ENCODE peak calls at places on chromosomes 1 and 21, in five cellular contexts. One of them, this sample, is unnamed.

GRCh38 chr1:153623091-153623490 is 4.2 kb downstream of the S100A13 start:
- DNase-seq in retinal pigment epithelial cell: no peak
- DNase-seq in cardiac fibroblast: no peak
- DNase-seq in neural progenitor cell: no peak
- DNase-seq in lower lobe of right lung: no peak
- DNase-seq in this sample: no peak

GRCh38 chr1:221162352-221162751 is 283.1 kb downstream of the HLX start:
- DNase-seq in lower lobe of right lung: no peak
- DNase-seq in cardiac fibroblast: no peak
- DNase-seq in neural progenitor cell: no peak
- DNase-seq in retinal pigment epithelial cell: no peak
- DNase-seq in this sample: peak; percentile 26

GRCh38 chr1:172699111-172699510 is 40.2 kb downstream of the FASLG start:
- DNase-seq in cardiac fibroblast: peak; percentile 73
- DNase-seq in retinal pigment epithelial cell: no peak
- DNase-seq in neural progenitor cell: no peak
- DNase-seq in lower lobe of right lung: no peak
- DNase-seq in this sample: peak; percentile 30

GRCh38 chr1:213714645-213715044 is 273.1 kb upstream of the PROX1 start:
- DNase-seq in cardiac fibroblast: no peak
- DNase-seq in lower lobe of right lung: no peak
- DNase-seq in neural progenitor cell: peak; percentile 57
- DNase-seq in retinal pigment epithelial cell: no peak
- DNase-seq in this sample: no peak

GRCh38 chr1:77545970-77546369 is 136.5 kb downstream of the ZZZ3 start:
- DNase-seq in cardiac fibroblast: peak; percentile 71
- DNase-seq in retinal pigment epithelial cell: no peak
- DNase-seq in neural progenitor cell: no peak
- DNase-seq in lower lobe of right lung: no peak
- DNase-seq in this sample: peak; percentile 48

GRCh38 chr1:30140566-30140965 is 582.8 kb downstream of the MATN1 start:
- DNase-seq in cardiac fibroblast: no peak
- DNase-seq in retinal pigment epithelial cell: no peak
- DNase-seq in neural progenitor cell: no peak
- DNase-seq in lower lobe of right lung: no peak
- DNase-seq in this sample: no peak

GRCh38 chr1:55257958-55258357 is 42.8 kb upstream of the USP24 start:
- DNase-seq in retinal pigment epithelial cell: no peak
- DNase-seq in cardiac fibroblast: no peak
- DNase-seq in lower lobe of right lung: no peak
- DNase-seq in neural progenitor cell: no peak
- DNase-seq in this sample: no peak

GRCh38 chr1:42732126-42732680 is 7.8 kb downstream of the CLDN19 start:
- DNase-seq in cardiac fibroblast: peak; percentile 58
- DNase-seq in retinal pigment epithelial cell: no peak
- DNase-seq in lower lobe of right lung: no peak
- DNase-seq in neural progenitor cell: no peak
- DNase-seq in this sample: peak; percentile 77

GRCh38 chr1:186875874-186876273 is 47.1 kb downstream of the PLA2G4A start:
- DNase-seq in cardiac fibroblast: no peak
- DNase-seq in retinal pigment epithelial cell: no peak
- DNase-seq in neural progenitor cell: no peak
- DNase-seq in lower lobe of right lung: no peak
- DNase-seq in this sample: no peak

GRCh38 chr1:173489929-173490328 is 12.8 kb downstream of the PRDX6 start:
- DNase-seq in cardiac fibroblast: no peak
- DNase-seq in neural progenitor cell: no peak
- DNase-seq in lower lobe of right lung: no peak
- DNase-seq in retinal pigment epithelial cell: no peak
- DNase-seq in this sample: no peak

GRCh38 chr1:78145105-78145580 is 99.4 kb downstream of the GIPC2 start:
- DNase-seq in retinal pigment epithelial cell: peak; percentile 16
- DNase-seq in neural progenitor cell: peak; percentile 79
- DNase-seq in cardiac fibroblast: peak; percentile 89
- DNase-seq in lower lobe of right lung: peak; percentile 47
- DNase-seq in this sample: peak; percentile 88

GRCh38 chr21:46193829-46194373 is 9.6 kb upstream of the SPATC1L start:
- DNase-seq in retinal pigment epithelial cell: no peak
- DNase-seq in neural progenitor cell: no peak
- DNase-seq in lower lobe of right lung: peak; percentile 26
- DNase-seq in cardiac fibroblast: no peak
- DNase-seq in this sample: no peak

GRCh38 chr1:21295059-21295401 is 4.8 kb upstream of the ECE1 start:
- DNase-seq in cardiac fibroblast: peak; percentile 57
- DNase-seq in lower lobe of right lung: no peak
- DNase-seq in retinal pigment epithelial cell: no peak
- DNase-seq in neural progenitor cell: no peak
- DNase-seq in this sample: peak; percentile 80

GRCh38 chr1:12326986-12327385 is 97.2 kb downstream of the VPS13D start:
- DNase-seq in cardiac fibroblast: no peak
- DNase-seq in retinal pigment epithelial cell: no peak
- DNase-seq in neural progenitor cell: no peak
- DNase-seq in lower lobe of right lung: no peak
- DNase-seq in this sample: no peak

GRCh38 chr1:119254067-119254720 is 113.7 kb upstream of the WARS2 start:
- DNase-seq in retinal pigment epithelial cell: no peak
- DNase-seq in neural progenitor cell: no peak
- DNase-seq in lower lobe of right lung: no peak
- DNase-seq in cardiac fibroblast: peak; percentile 9
- DNase-seq in this sample: peak; percentile 23

GRCh38 chr1:47323475-47324105 is 9.6 kb upstream of the STIL start:
- DNase-seq in lower lobe of right lung: no peak
- DNase-seq in retinal pigment epithelial cell: no peak
- DNase-seq in neural progenitor cell: peak; percentile 30
- DNase-seq in cardiac fibroblast: no peak
- DNase-seq in this sample: no peak

GRCh38 chr1:8015036-8015808 is 10.9 kb downstream of the ERRFI1 start:
- DNase-seq in lower lobe of right lung: no peak
- DNase-seq in cardiac fibroblast: peak; percentile 93
- DNase-seq in neural progenitor cell: peak; percentile 78
- DNase-seq in retinal pigment epithelial cell: peak; percentile 66
- DNase-seq in this sample: peak; percentile 91

GRCh38 chr1:67683306-67683705 is 1.7 kb upstream of the GADD45A start:
- DNase-seq in cardiac fibroblast: peak; percentile 91
- DNase-seq in retinal pigment epithelial cell: no peak
- DNase-seq in lower lobe of right lung: no peak
- DNase-seq in neural progenitor cell: no peak
- DNase-seq in this sample: peak; percentile 83

GRCh38 chr1:116326486-116326885 is 46.6 kb upstream of the ATP1A1 start:
- DNase-seq in neural progenitor cell: no peak
- DNase-seq in retinal pigment epithelial cell: no peak
- DNase-seq in lower lobe of right lung: no peak
- DNase-seq in cardiac fibroblast: no peak
- DNase-seq in this sample: no peak
- H3K4me3 ChIP-seq in neural progenitor cell: no peak overlapping the region
- H3K4me3 ChIP-seq in retinal pigment epithelial cell: no peak overlapping the region
- H3K4me3 ChIP-seq in lower lobe of right lung: no peak overlapping the region
- H3K4me3 ChIP-seq in cardiac fibroblast: no peak overlapping the region
- H3K4me3 ChIP-seq in this sample: no peak overlapping the region

GRCh38 chr1:207958376-207959139 is 47.6 kb upstream of the CD34 start:
- DNase-seq in neural progenitor cell: no peak
- DNase-seq in retinal pigment epithelial cell: no peak
- DNase-seq in cardiac fibroblast: no peak
- DNase-seq in lower lobe of right lung: no peak
- DNase-seq in this sample: no peak

GRCh38 chr1:207956976-207957375 is 46.1 kb upstream of the CD34 start:
- DNase-seq in retinal pigment epithelial cell: no peak
- DNase-seq in neural progenitor cell: no peak
- DNase-seq in lower lobe of right lung: no peak
- DNase-seq in cardiac fibroblast: no peak
- DNase-seq in this sample: no peak

GRCh38 chr1:207962716-207963428 is 51.9 kb upstream of the CD34 start:
- DNase-seq in lower lobe of right lung: peak; percentile 59
- DNase-seq in neural progenitor cell: no peak
- DNase-seq in cardiac fibroblast: peak; percentile 48
- DNase-seq in retinal pigment epithelial cell: no peak
- DNase-seq in this sample: peak; percentile 41

GRCh38 chr1:207959995-207960745 is 49.2 kb upstream of the CD34 start:
- DNase-seq in retinal pigment epithelial cell: no peak
- DNase-seq in neural progenitor cell: no peak
- DNase-seq in lower lobe of right lung: no peak
- DNase-seq in cardiac fibroblast: no peak
- DNase-seq in this sample: no peak

DNA sequence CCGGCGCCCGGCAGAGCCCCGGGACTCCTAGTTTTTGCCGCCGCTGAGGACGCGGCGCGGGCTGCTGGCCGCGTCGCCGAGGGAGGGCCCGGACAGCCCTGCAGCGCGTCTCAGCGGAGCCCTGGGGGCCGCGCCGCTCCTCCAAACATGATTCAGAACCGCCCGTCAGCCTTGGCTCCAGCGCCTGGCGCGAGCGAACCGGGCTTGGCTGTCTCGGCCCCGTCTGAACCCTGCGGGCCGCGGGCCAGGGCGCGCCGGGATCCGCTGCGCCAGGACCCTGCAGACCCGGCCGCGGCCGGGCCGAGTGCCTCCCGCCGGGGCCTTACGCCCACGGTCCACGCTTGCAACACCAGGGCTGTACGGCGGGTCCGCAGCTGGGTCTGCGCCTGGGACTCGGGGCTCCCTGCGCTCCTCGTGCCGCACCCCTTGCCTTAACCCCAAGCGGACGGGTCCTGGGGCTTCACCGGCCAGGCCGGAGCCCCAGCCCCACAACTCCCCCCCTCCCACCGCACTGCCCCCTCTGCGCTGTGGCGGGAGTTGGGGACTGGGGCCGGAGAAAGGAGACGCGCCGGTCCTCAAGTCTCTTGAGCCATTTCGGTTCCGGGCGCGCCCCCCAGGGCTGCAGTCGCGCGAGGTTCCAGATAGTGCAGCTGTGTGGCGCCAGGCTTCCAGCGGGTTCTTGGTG is 48.4 kb upstream of the CD34 start:
- DNase-seq in cardiac fibroblast: peak; percentile 63
- DNase-seq in neural progenitor cell: peak; percentile 66
- DNase-seq in retinal pigment epithelial cell: no peak
- DNase-seq in lower lobe of right lung: peak; percentile 73
- DNase-seq in this sample: peak; percentile 69
- H3K4me3 ChIP-seq in cardiac fibroblast: peak overlapping the region; percentile 43
- H3K4me3 ChIP-seq in neural progenitor cell: peak overlapping the region; percentile 59
- H3K4me3 ChIP-seq in retinal pigment epithelial cell: peak overlapping the region; percentile 31
- H3K4me3 ChIP-seq in lower lobe of right lung: peak overlapping the region; percentile 56
- H3K4me3 ChIP-seq in this sample: peak overlapping the region; percentile 43

DNA sequence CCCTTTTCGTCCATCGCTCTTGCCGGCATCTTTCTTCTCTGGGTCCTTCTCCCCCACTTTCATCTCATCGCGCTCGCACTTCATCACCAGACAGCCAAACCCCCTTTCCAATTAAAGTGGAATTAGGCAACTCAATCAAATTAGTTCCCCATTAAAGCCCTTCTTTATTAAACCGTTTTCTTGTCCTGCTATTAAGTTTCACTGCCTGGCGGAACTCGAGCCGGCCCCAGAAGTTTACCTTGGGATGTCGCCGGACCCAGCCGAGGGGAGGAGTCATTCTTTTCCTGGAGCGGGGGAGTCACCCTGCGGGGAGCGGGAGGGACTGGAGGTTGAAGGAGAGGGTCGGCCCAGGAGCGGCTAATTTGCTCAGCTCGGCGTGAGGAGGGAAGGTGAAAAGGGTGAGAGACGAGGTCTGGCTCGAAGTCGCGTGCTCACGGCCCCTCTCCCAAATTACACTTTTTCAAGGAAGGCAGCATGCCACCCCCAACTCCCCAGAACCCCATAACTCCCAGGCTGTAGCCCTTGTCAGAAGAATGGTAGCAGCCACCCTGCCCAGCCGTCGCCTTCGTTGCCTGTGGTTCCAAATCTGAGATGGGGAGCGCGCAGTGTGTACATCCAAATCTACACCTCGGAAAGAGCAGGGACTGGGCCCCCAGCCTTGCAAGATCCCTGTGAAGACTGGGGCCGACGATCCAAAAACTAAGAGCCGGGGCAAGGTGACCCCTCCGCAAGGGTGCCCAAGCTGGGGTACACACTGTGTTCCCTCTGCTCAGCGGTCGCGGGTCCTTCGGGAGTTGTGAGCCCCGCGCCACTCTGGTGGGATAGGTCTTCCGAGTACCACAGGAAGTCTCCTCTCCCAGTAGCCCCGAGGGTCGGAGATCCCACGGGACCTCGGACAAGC is 6.4 kb downstream of the DMRTA2 start:
- DNase-seq in cardiac fibroblast: no peak
- DNase-seq in retinal pigment epithelial cell: no peak
- DNase-seq in lower lobe of right lung: no peak
- DNase-seq in neural progenitor cell: peak; percentile 61
- DNase-seq in this sample: no peak
- H3K4me3 ChIP-seq in cardiac fibroblast: no peak overlapping the region
- H3K4me3 ChIP-seq in retinal pigment epithelial cell: no peak overlapping the region
- H3K4me3 ChIP-seq in lower lobe of right lung: no peak overlapping the region
- H3K4me3 ChIP-seq in neural progenitor cell: peak overlapping the region; percentile 23
- H3K4me3 ChIP-seq in this sample: no peak overlapping the region

GRCh38 chr1:151144474-151145157 is 1.8 kb downstream of the SEMA6C start:
- DNase-seq in lower lobe of right lung: no peak
- DNase-seq in retinal pigment epithelial cell: no peak
- DNase-seq in cardiac fibroblast: no peak
- DNase-seq in neural progenitor cell: peak; percentile 17
- DNase-seq in this sample: no peak

GRCh38 chr1:151146416-151147131 is at the start of gene SEMA6C:
- DNase-seq in retinal pigment epithelial cell: peak; percentile 64
- DNase-seq in neural progenitor cell: peak; percentile 96
- DNase-seq in cardiac fibroblast: peak; percentile 88
- DNase-seq in lower lobe of right lung: peak; percentile 95
- DNase-seq in this sample: peak; percentile 84

GRCh38 chr1:151146072-151146415 is 387 bp downstream of the SEMA6C start:
- DNase-seq in retinal pigment epithelial cell: no peak
- DNase-seq in neural progenitor cell: peak; percentile 37
- DNase-seq in lower lobe of right lung: no peak
- DNase-seq in cardiac fibroblast: no peak
- DNase-seq in this sample: no peak

GRCh38 chr1:151143986-151144385 is 2.4 kb downstream of the SEMA6C start:
- DNase-seq in lower lobe of right lung: no peak
- DNase-seq in neural progenitor cell: peak; percentile 29
- DNase-seq in cardiac fibroblast: no peak
- DNase-seq in retinal pigment epithelial cell: no peak
- DNase-seq in this sample: no peak

DNA sequence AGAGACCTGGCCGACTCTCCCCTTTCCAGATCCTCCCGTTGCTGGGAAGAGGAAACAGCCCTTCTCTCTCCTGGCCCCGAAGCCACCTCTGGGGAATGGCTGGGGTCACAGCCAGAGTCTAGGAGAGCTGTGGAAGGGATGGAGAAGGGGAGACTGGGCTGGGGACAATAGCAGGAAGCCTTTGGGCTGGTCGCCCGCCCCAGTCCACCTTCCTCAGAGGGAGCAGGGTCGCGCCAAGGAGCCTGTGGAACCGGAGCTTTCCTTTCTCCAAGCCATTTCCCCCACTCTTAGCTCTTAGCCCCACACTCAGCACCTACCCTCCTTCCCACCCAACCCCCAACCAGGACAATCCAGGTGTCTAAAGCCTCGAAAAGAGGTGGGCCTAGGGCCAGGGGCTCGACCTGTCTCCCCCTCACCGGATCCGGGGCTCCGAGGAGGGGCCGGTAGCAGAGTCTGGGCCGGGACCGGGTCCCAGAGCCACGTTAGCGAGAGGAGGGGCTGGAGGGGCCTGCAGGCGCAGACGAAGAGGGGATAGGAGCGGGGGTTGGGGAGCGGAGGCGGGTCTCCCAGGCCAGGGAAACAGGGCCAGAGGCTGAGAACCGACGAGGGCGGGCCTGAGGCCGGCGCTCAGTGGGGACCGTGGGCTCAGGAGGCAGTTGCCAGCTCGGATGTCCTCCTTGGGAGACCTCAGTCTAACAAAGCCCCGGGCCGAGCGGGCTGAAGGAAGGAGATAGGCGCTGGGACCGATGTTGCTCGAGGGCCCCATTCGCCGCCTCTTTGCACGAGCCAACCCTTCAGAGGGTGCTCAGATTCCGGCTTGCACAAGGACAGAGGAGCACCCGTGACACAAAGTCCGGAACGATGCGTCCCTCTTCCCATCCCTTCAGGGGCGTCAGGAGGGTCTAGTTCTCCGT is 1.0 kb downstream of the SEMA6C start:
- DNase-seq in retinal pigment epithelial cell: no peak
- DNase-seq in lower lobe of right lung: no peak
- DNase-seq in neural progenitor cell: peak; percentile 58
- DNase-seq in cardiac fibroblast: peak; percentile 14
- DNase-seq in this sample: peak; percentile 11
- H3K4me3 ChIP-seq in retinal pigment epithelial cell: peak overlapping the region; percentile 71
- H3K4me3 ChIP-seq in lower lobe of right lung: peak overlapping the region; percentile 88
- H3K4me3 ChIP-seq in neural progenitor cell: peak overlapping the region; percentile 91
- H3K4me3 ChIP-seq in cardiac fibroblast: peak overlapping the region; percentile 73
- H3K4me3 ChIP-seq in this sample: peak overlapping the region; percentile 66